ENCODE peak calls at places on chromosomes 3 and 15, in seven cellular contexts. F is LNCaP clone FGC, X is fibroblast of lung, A is natural killer cell, Q is mammary epithelial cell, W is GM12865, P is omental fat pad. I is an unnamed sample.

GRCh38 chr3:78703944-78704343 is 1063.9 kb downstream of the ROBO1 start:
- DNase-seq in F (peak), X (peak), A (no peak), Q (peak), W (no peak), P (no peak), I (no peak)

GRCh38 chr15:25437751-25438600 is 848 bp downstream of the UBE3A start:
- DNase-seq in F (no peak), X (peak), A (peak), Q (peak), W (peak), P (no peak), I (peak)

GRCh38 chr3:24367681-24368264 is 126.9 kb downstream of the THRB start:
- DNase-seq in F (no peak), X (no peak), A (no peak), Q (no peak), W (no peak), P (no peak), I (no peak)

GRCh38 chr15:54150255-54150654 is 172.0 kb downstream of the UNC13C start:
- DNase-seq in F (no peak), X (no peak), A (no peak), Q (no peak), W (peak), P (no peak), I (no peak)

GRCh38 chr3:150253622-150254021 is 154.5 kb upstream of the TSC22D2 start:
- DNase-seq in F (no peak), X (no peak), A (no peak), Q (peak), W (no peak), P (no peak), I (no peak)

GRCh38 chr15:70088887-70089691 is 8.6 kb downstream of the TLE3 start:
- DNase-seq in F (no peak), X (peak), A (no peak), Q (no peak), W (no peak), P (no peak), I (no peak)

GRCh38 chr15:62063851-62064635 is 2.7 kb upstream of the C2CD4A start:
- DNase-seq in F (no peak), X (peak), A (no peak), Q (peak), W (no peak), P (no peak), I (no peak)

GRCh38 chr3:87370007-87370406 is 93.6 kb upstream of the POU1F1 start:
- DNase-seq in F (no peak), X (peak), A (no peak), Q (no peak), W (no peak), P (no peak), I (no peak)

GRCh38 chr15:56616551-56616950 is 116.8 kb downstream of the ZNF280D start:
- DNase-seq in F (peak), X (no peak), A (no peak), Q (no peak), W (no peak), P (no peak), I (no peak)

GRCh38 chr3:45994661-45995369 is 809 bp downstream of the FYCO1 start:
- DNase-seq in F (no peak), X (no peak), A (peak), Q (no peak), W (peak), P (no peak), I (peak)

GRCh38 chr3:86865506-86865905 is 125.4 kb downstream of the VGLL3 start:
- DNase-seq in F (no peak), X (peak), A (no peak), Q (no peak), W (no peak), P (no peak), I (no peak)

GRCh38 chr15:99257107-99257750 is 5.9 kb downstream of the LRRC28 start:
- DNase-seq in F (no peak), X (no peak), A (no peak), Q (no peak), W (no peak), P (no peak), I (no peak)

GRCh38 chr3:33848624-33849347 is 50.4 kb downstream of the PDCD6IP start:
- DNase-seq in F (no peak), X (no peak), A (no peak), Q (no peak), W (no peak), P (no peak), I (peak)

DNA sequence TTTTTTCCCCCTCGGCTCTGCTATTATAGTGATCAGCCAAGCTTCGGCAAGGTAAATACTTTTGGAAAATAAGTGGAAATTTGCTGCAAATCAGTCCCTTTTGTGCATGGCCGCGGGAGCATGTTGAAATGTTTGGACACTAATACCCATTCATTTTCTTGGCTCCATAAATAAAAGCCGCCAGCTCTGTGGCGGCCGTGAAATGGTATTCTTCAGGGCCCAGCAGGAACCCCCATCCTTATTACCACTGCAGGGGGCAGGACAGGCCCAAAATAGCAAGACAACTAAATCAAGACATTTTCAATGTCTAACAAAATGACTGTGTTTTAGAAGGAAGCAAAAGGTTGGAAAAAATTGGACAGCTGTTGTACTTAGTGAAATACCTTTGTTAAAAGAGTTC is 362.3 kb downstream of the NR2F2 start:
- DNase-seq in F (no peak), X (no peak), A (no peak), Q (no peak), W (no peak), P (no peak), I (no peak)
- TF ChIP-seq CTCF in F (no peak), X (no peak), A (no peak), Q (no peak), W (no peak), P (no peak), I (no peak)

GRCh38 chr3:13771496-13771895 is 108.4 kb downstream of the WNT7A start:
- DNase-seq in F (no peak), X (no peak), A (no peak), Q (no peak), W (no peak), P (no peak), I (no peak)

GRCh38 chr3:13772321-13772745 is 107.5 kb downstream of the WNT7A start:
- DNase-seq in F (no peak), X (no peak), A (no peak), Q (no peak), W (no peak), P (no peak), I (no peak)

GRCh38 chr3:13780432-13781173 is 99.3 kb downstream of the WNT7A start:
- DNase-seq in F (no peak), X (no peak), A (no peak), Q (peak), W (no peak), P (no peak), I (no peak)

GRCh38 chr3:13772885-13773745 is 106.8 kb downstream of the WNT7A start:
- DNase-seq in F (no peak), X (no peak), A (no peak), Q (no peak), W (no peak), P (no peak), I (no peak)

DNA sequence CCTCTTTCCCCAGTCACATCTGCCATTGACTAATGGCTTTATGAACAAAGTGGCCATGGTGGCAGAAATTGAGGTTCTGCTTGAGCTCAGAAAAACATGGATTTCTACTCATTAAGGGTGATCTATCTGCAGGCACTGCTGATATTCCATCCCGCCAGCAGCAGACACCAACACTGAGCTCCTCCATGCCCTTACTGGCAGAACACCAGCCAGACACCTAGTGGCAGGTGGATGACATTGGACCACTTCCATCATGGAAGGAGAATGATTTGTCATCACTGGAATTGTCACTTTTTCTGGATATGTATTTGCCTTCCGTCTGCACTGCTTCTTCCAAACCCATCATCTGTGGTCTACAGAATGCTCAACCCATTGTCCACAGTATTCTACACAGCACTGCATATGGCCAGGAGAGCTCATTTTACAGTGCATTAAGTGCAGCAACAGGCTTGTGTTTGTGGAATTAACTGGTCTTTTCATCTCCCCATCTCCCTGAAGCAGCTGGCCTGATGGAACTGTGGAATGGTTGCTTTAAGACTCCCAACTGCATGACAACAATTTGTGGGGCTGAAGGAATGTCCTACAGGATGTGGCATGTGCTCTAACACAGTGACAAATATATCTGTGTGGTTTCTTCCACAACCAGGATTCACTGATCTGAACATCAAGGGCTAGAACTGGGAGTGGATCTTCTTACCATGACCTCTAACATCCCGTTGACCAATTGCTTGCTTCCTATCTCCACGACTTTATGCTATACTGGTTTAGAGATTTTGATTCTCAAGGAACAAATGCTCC is 103.4 kb downstream of the WNT7A start:
- DNase-seq in F (no peak), X (no peak), A (no peak), Q (no peak), W (no peak), P (no peak), I (no peak)
- TF ChIP-seq CTCF in F (peak), X (no peak), A (no peak), Q (no peak), W (no peak), P (no peak), I (no peak)

GRCh38 chr3:57298041-57298440 is 5.6 kb upstream of the ASB14 start:
- DNase-seq in F (no peak), X (peak), A (no peak), Q (peak), W (peak), P (no peak), I (peak)
- TF ChIP-seq CTCF in F (no peak), X (no peak), A (no peak), Q (peak), W (no peak), P (no peak), I (no peak)

GRCh38 chr3:138943724-138944131 is 3.2 kb downstream of the FOXL2 start:
- DNase-seq in F (no peak), X (peak), A (no peak), Q (no peak), W (no peak), P (no peak), I (no peak)
- TF ChIP-seq CTCF in F (no peak), X (no peak), A (no peak), Q (no peak), W (no peak), P (no peak), I (no peak)

DNA sequence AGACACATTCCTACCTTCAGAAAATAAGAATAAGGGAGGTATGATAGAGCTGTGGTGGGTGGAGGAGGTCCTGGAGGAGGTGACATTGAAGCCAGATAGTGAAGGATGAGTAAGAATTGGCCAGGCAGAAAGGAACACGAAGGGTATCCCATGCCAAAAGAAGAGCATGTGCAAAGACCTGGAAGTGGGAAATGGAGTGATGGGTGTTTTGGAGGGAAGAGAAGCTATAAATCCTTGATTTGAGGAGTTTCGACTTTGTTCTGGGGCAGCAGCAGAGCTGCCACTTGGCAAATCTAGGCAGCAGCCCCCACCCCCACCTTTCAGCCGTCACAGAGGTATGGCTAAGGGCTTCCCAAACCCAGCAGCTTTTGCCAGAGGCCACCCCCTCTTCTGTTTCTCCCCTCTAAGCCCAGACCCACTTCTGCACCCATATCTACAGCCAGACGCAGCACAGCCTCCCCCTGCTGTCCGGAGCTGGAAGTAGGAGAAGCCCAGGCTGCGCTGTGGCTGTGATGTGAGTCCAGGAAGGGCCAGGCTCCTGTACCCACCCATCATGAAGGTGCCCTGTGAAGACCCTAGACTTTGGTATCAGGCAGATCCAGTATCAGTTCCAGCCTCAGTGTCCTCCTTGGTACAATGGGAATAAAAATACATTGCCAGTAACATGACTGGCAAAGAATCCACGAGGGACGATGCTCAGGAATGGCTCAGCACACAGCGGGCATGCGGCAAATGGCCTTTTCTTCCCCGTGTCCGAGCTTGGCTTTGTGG is 188.7 kb upstream of the LINGO1 start:
- DNase-seq in F (no peak), X (peak), A (no peak), Q (peak), W (peak), P (no peak), I (peak)
- TF ChIP-seq CTCF in F (peak), X (peak), A (no peak), Q (peak), W (peak), P (no peak), I (peak)

GRCh38 chr3:119343719-119344118 is 49.5 kb downstream of the ARHGAP31 start:
- DNase-seq in F (no peak), X (no peak), A (no peak), Q (no peak), W (peak), P (no peak), I (no peak)
- TF ChIP-seq CTCF in F (no peak), X (no peak), A (no peak), Q (no peak), W (no peak), P (no peak), I (no peak)

GRCh38 chr3:100708989-100709839 is at the start of gene TFG:
- DNase-seq in F (peak), X (peak), A (peak), Q (peak), W (peak), P (peak), I (peak)
- TF ChIP-seq CTCF in F (no peak), X (no peak), A (no peak), Q (no peak), W (no peak), P (no peak), I (no peak)

GRCh38 chr3:29347412-29347811 is 66.5 kb downstream of the RBMS3 start:
- DNase-seq in F (no peak), X (no peak), A (no peak), Q (no peak), W (no peak), P (no peak), I (no peak)

GRCh38 chr3:29346828-29347227 is 66.0 kb downstream of the RBMS3 start:
- DNase-seq in F (no peak), X (peak), A (no peak), Q (no peak), W (no peak), P (no peak), I (no peak)

GRCh38 chr3:29349049-29349448 is 68.2 kb downstream of the RBMS3 start:
- DNase-seq in F (no peak), X (no peak), A (no peak), Q (no peak), W (no peak), P (no peak), I (no peak)

GRCh38 chr3:29345923-29346322 is 65.1 kb downstream of the RBMS3 start:
- DNase-seq in F (no peak), X (no peak), A (no peak), Q (no peak), W (no peak), P (no peak), I (no peak)

GRCh38 chr3:29348311-29348710 is 67.4 kb downstream of the RBMS3 start:
- DNase-seq in F (no peak), X (no peak), A (no peak), Q (no peak), W (no peak), P (no peak), I (no peak)
- TF ChIP-seq CTCF in F (no peak), X (no peak), A (no peak), Q (no peak), W (no peak), P (no peak), I (no peak)

DNA sequence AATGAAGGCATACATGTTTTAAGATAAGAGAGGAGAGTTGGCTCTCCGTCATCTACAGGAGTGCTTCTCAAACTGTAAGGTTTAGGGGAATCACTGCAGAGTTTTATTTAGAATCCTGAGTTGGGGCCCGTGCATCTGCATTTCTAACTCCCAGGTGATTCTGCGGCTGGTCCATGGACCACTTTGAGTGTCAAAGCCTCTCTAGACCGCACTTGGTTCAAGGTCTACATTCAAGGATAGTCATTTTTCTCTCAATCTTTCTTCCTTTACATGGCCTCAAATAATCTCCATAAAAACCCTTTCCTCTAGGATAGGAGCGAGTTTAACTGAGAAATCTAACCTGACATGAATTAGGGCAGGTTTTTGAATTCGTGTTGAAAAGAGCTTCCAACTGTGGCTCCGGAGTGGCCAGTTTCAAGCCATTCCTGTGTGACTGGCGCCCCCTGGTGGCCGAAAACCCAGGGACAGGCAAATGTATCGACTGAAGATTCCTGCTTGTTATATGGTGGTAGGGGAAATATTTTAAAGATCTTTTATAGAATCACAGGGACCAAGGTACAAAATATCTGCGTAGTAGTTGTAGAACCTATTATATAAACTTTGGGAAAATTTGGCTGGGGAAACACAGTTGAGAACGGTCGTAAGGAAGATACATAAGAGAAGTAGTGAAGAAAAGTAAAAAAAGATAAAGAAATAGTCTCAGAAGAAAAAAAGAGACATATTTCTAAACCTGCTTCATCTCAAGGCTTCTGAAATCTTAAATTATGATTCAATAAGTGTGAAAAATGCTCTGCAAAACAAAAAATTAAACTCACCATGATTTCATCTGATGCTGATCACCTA is 11.9 kb downstream of the GABRR3 start:
- DNase-seq in F (peak), X (peak), A (peak), Q (peak), W (peak), P (peak), I (peak)
- TF ChIP-seq CTCF in F (peak), X (peak), A (peak), Q (peak), W (peak), P (peak), I (peak)

I was measured in activated CD8-positive, alpha-beta T cell treated with anti-CD3 and anti-CD28 coated beads for 36 hours.